ENCODE peak calls at places on chromosomes 11 and 22, in eight cellular contexts. One of them, this sample, is unnamed.

GRCh38 chr22:48720662-48721393 is 1106.8 kb downstream of the BRD1 start:
- DNase-seq in GM12878: no peak
- DNase-seq in naive thymus-derived CD4-positive, alpha-beta T cell: no peak
- DNase-seq in NB4: no peak
- DNase-seq in hepatocyte: no peak
- DNase-seq in sigmoid colon: peak
- DNase-seq in heart left ventricle: no peak
- DNase-seq in stomach: no peak
- DNase-seq in this sample: no peak

GRCh38 chr11:121928597-121929580 is 187.1 kb downstream of the BLID start:
- DNase-seq in GM12878: no peak
- DNase-seq in naive thymus-derived CD4-positive, alpha-beta T cell: no peak
- DNase-seq in NB4: no peak
- DNase-seq in hepatocyte: no peak
- DNase-seq in sigmoid colon: no peak
- DNase-seq in heart left ventricle: no peak
- DNase-seq in stomach: no peak
- DNase-seq in this sample: no peak

GRCh38 chr22:35684270-35684700 is 33.4 kb upstream of the APOL5 start:
- DNase-seq in GM12878: no peak
- DNase-seq in naive thymus-derived CD4-positive, alpha-beta T cell: no peak
- DNase-seq in NB4: peak
- DNase-seq in hepatocyte: peak
- DNase-seq in sigmoid colon: no peak
- DNase-seq in heart left ventricle: peak
- DNase-seq in stomach: no peak
- DNase-seq in this sample: peak

GRCh38 chr11:112025682-112026081 is 474 bp downstream of the DLAT start:
- DNase-seq in GM12878: no peak
- DNase-seq in naive thymus-derived CD4-positive, alpha-beta T cell: no peak
- DNase-seq in NB4: peak
- DNase-seq in hepatocyte: no peak
- DNase-seq in sigmoid colon: no peak
- DNase-seq in heart left ventricle: no peak
- DNase-seq in stomach: no peak
- DNase-seq in this sample: no peak

GRCh38 chr11:130602700-130603584 is 154.5 kb downstream of the ADAMTS15 start:
- DNase-seq in GM12878: no peak
- DNase-seq in naive thymus-derived CD4-positive, alpha-beta T cell: no peak
- DNase-seq in NB4: no peak
- DNase-seq in hepatocyte: no peak
- DNase-seq in sigmoid colon: no peak
- DNase-seq in heart left ventricle: no peak
- DNase-seq in stomach: no peak
- DNase-seq in this sample: peak

GRCh38 chr11:68381716-68382115 is 69.3 kb downstream of the LRP5 start:
- DNase-seq in GM12878: no peak
- DNase-seq in naive thymus-derived CD4-positive, alpha-beta T cell: no peak
- DNase-seq in NB4: no peak
- DNase-seq in hepatocyte: no peak
- DNase-seq in sigmoid colon: no peak
- DNase-seq in heart left ventricle: no peak
- DNase-seq in stomach: peak
- DNase-seq in this sample: no peak

GRCh38 chr11:134207538-134208239 is 16.1 kb downstream of the NCAPD3 start:
- DNase-seq in GM12878: no peak
- DNase-seq in naive thymus-derived CD4-positive, alpha-beta T cell: peak
- DNase-seq in NB4: peak
- DNase-seq in hepatocyte: peak
- DNase-seq in sigmoid colon: no peak
- DNase-seq in heart left ventricle: peak
- DNase-seq in stomach: peak
- DNase-seq in this sample: peak

GRCh38 chr22:24554316-24555159 is at the start of gene GUCD1:
- DNase-seq in GM12878: no peak
- DNase-seq in naive thymus-derived CD4-positive, alpha-beta T cell: peak
- DNase-seq in NB4: peak
- DNase-seq in hepatocyte: peak
- DNase-seq in sigmoid colon: no peak
- DNase-seq in heart left ventricle: peak
- DNase-seq in stomach: peak
- DNase-seq in this sample: peak

GRCh38 chr11:119316017-119316728 is 757 bp downstream of the MCAM start:
- DNase-seq in GM12878: no peak
- DNase-seq in naive thymus-derived CD4-positive, alpha-beta T cell: no peak
- DNase-seq in NB4: no peak
- DNase-seq in hepatocyte: no peak
- DNase-seq in sigmoid colon: peak
- DNase-seq in heart left ventricle: peak
- DNase-seq in stomach: no peak
- DNase-seq in this sample: peak

GRCh38 chr11:69161117-69161407 is 5.3 kb downstream of the SMIM38 start:
- DNase-seq in GM12878: no peak
- DNase-seq in naive thymus-derived CD4-positive, alpha-beta T cell: no peak
- DNase-seq in NB4: no peak
- DNase-seq in hepatocyte: no peak
- DNase-seq in sigmoid colon: no peak
- DNase-seq in heart left ventricle: no peak
- DNase-seq in stomach: no peak
- DNase-seq in this sample: no peak

GRCh38 chr11:42175203-42175602 is 715.8 kb upstream of the LRRC4C start:
- DNase-seq in GM12878: no peak
- DNase-seq in naive thymus-derived CD4-positive, alpha-beta T cell: no peak
- DNase-seq in NB4: no peak
- DNase-seq in hepatocyte: no peak
- DNase-seq in sigmoid colon: no peak
- DNase-seq in heart left ventricle: no peak
- DNase-seq in stomach: no peak
- DNase-seq in this sample: no peak

GRCh38 chr11:125102544-125102943 is 8.9 kb downstream of the TMEM218 start:
- DNase-seq in GM12878: peak
- DNase-seq in naive thymus-derived CD4-positive, alpha-beta T cell: no peak
- DNase-seq in NB4: no peak
- DNase-seq in hepatocyte: no peak
- DNase-seq in sigmoid colon: no peak
- DNase-seq in heart left ventricle: no peak
- DNase-seq in stomach: no peak
- DNase-seq in this sample: no peak

GRCh38 chr11:62669420-62670161 is 1.9 kb upstream of the UQCC3 start:
- DNase-seq in GM12878: no peak
- DNase-seq in naive thymus-derived CD4-positive, alpha-beta T cell: no peak
- DNase-seq in NB4: peak
- DNase-seq in hepatocyte: no peak
- DNase-seq in sigmoid colon: no peak
- DNase-seq in heart left ventricle: no peak
- DNase-seq in stomach: no peak
- DNase-seq in this sample: peak

GRCh38 chr22:39719559-39720450 is 149.3 kb downstream of the CACNA1I start:
- DNase-seq in GM12878: no peak
- DNase-seq in naive thymus-derived CD4-positive, alpha-beta T cell: no peak
- DNase-seq in NB4: no peak
- DNase-seq in hepatocyte: no peak
- DNase-seq in sigmoid colon: no peak
- DNase-seq in heart left ventricle: no peak
- DNase-seq in stomach: no peak
- DNase-seq in this sample: no peak

GRCh38 chr11:27331984-27332383 is 31.0 kb downstream of the CCDC34 start:
- DNase-seq in GM12878: no peak
- DNase-seq in naive thymus-derived CD4-positive, alpha-beta T cell: no peak
- DNase-seq in NB4: no peak
- DNase-seq in hepatocyte: no peak
- DNase-seq in sigmoid colon: no peak
- DNase-seq in heart left ventricle: no peak
- DNase-seq in stomach: no peak
- DNase-seq in this sample: no peak

GRCh38 chr11:46335858-46336600 is 11.2 kb upstream of the DGKZ start:
- DNase-seq in GM12878: no peak
- DNase-seq in naive thymus-derived CD4-positive, alpha-beta T cell: no peak
- DNase-seq in NB4: peak
- DNase-seq in hepatocyte: no peak
- DNase-seq in sigmoid colon: no peak
- DNase-seq in heart left ventricle: no peak
- DNase-seq in stomach: no peak
- DNase-seq in this sample: no peak

GRCh38 chr11:46334211-46334610 is 13.1 kb upstream of the DGKZ start:
- DNase-seq in GM12878: no peak
- DNase-seq in naive thymus-derived CD4-positive, alpha-beta T cell: no peak
- DNase-seq in NB4: no peak
- DNase-seq in hepatocyte: no peak
- DNase-seq in sigmoid colon: no peak
- DNase-seq in heart left ventricle: no peak
- DNase-seq in stomach: no peak
- DNase-seq in this sample: no peak

GRCh38 chr11:46333129-46333947 is 13.9 kb upstream of the DGKZ start:
- DNase-seq in GM12878: no peak
- DNase-seq in naive thymus-derived CD4-positive, alpha-beta T cell: peak
- DNase-seq in NB4: no peak
- DNase-seq in hepatocyte: no peak
- DNase-seq in sigmoid colon: no peak
- DNase-seq in heart left ventricle: no peak
- DNase-seq in stomach: no peak
- DNase-seq in this sample: no peak

GRCh38 chr11:46336781-46337180 is 10.5 kb upstream of the DGKZ start:
- DNase-seq in GM12878: no peak
- DNase-seq in naive thymus-derived CD4-positive, alpha-beta T cell: no peak
- DNase-seq in NB4: peak
- DNase-seq in hepatocyte: no peak
- DNase-seq in sigmoid colon: no peak
- DNase-seq in heart left ventricle: no peak
- DNase-seq in stomach: no peak
- DNase-seq in this sample: no peak

DNA sequence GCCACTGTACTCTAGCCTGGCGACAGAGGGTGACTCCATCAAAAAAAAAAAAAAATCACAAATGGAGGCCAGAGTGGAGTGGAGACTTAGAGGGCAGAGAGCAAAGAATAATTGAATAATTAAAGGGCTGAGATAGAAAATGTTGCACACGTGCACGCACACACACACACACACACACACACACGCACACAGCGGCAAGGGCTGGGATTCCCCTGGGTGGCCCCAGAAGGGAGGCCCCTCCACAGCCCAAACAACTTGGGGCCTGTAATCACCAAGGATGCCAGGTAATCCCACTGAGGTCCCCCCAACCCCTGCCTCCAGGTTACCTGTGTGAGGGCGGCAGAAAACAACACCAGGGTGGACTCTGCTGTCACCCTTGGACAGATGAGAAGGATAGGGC is 12.0 kb upstream of the DGKZ start:
- DNase-seq in GM12878: no peak
- DNase-seq in naive thymus-derived CD4-positive, alpha-beta T cell: no peak
- DNase-seq in NB4: no peak
- DNase-seq in hepatocyte: no peak
- DNase-seq in sigmoid colon: no peak
- DNase-seq in heart left ventricle: no peak
- DNase-seq in stomach: no peak
- DNase-seq in this sample: no peak
- H3K4me3 ChIP-seq in GM12878: no peak
- H3K4me3 ChIP-seq in naive thymus-derived CD4-positive, alpha-beta T cell: no peak
- H3K4me3 ChIP-seq in NB4: no peak
- H3K4me3 ChIP-seq in hepatocyte: no peak
- H3K4me3 ChIP-seq in sigmoid colon: no peak
- H3K4me3 ChIP-seq in heart left ventricle: no peak
- H3K4me3 ChIP-seq in stomach: no peak
- H3K4me3 ChIP-seq in this sample: no peak

GRCh38 chr11:76209956-76210885 is 3.9 kb upstream of the WNT11 start:
- DNase-seq in GM12878: no peak
- DNase-seq in naive thymus-derived CD4-positive, alpha-beta T cell: peak
- DNase-seq in NB4: peak
- DNase-seq in hepatocyte: peak
- DNase-seq in sigmoid colon: peak
- DNase-seq in heart left ventricle: peak
- DNase-seq in stomach: peak
- DNase-seq in this sample: peak
- H3K4me3 ChIP-seq in GM12878: no peak
- H3K4me3 ChIP-seq in naive thymus-derived CD4-positive, alpha-beta T cell: peak
- H3K4me3 ChIP-seq in NB4: no peak
- H3K4me3 ChIP-seq in hepatocyte: peak
- H3K4me3 ChIP-seq in sigmoid colon: peak
- H3K4me3 ChIP-seq in heart left ventricle: peak
- H3K4me3 ChIP-seq in stomach: peak
- H3K4me3 ChIP-seq in this sample: peak

DNA sequence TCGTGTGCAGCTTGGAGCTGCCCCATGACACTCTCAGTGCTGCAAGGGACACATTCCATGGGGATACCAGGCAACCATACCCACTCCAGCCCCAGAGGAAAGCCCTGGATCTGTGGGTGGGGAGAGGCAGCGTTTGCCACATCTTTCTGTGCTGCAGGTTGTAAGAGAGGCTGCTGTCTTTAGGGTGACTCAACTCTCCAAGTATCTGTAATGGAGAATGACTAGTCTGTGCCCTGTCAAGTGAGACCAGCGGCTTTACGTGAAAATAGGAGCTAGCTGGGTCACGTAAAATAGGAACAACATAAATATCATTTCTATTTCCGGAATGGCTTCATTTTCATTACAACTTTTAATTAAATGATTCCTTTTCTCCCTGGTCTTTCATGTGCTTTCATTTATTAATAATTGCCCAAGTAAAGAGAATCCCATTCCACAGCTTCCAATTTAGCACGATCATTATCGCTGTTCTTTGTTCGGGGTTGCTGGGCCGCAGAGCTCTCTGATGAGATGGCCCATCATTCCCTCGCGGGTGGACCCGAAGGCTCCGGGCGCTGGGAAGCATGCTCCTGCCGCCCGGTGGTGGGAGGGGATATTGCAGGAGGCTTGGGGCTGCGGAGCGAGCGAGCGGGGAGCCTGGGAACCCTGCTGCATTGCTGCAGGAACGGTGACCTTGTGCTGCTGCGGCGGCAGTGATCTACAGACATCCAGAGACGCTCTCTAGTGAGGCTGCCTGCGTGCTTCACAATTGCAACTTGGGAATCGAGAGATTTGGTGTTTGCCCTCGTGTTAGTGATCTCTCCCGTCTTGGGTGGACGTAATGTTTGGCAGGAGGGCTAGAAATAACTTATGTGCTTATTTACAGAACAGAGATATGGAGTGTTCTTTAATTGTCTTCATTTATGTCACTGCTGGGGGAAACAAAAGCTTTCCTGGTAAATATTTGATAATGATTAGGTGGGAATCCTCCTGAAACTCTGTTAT is 10.6 kb downstream of the SLC6A5 start:
- DNase-seq in GM12878: no peak
- DNase-seq in naive thymus-derived CD4-positive, alpha-beta T cell: peak
- DNase-seq in NB4: peak
- DNase-seq in hepatocyte: peak
- DNase-seq in sigmoid colon: peak
- DNase-seq in heart left ventricle: peak
- DNase-seq in stomach: peak
- DNase-seq in this sample: peak
- H3K4me3 ChIP-seq in GM12878: peak
- H3K4me3 ChIP-seq in naive thymus-derived CD4-positive, alpha-beta T cell: no peak
- H3K4me3 ChIP-seq in NB4: no peak
- H3K4me3 ChIP-seq in hepatocyte: no peak
- H3K4me3 ChIP-seq in sigmoid colon: no peak
- H3K4me3 ChIP-seq in heart left ventricle: no peak
- H3K4me3 ChIP-seq in stomach: no peak
- H3K4me3 ChIP-seq in this sample: no peak

GRCh38 chr11:57180964-57181363 is 789 bp upstream of the LRRC55 start:
- DNase-seq in GM12878: no peak
- DNase-seq in naive thymus-derived CD4-positive, alpha-beta T cell: no peak
- DNase-seq in NB4: no peak
- DNase-seq in hepatocyte: no peak
- DNase-seq in sigmoid colon: no peak
- DNase-seq in heart left ventricle: no peak
- DNase-seq in stomach: no peak
- DNase-seq in this sample: no peak
- H3K4me3 ChIP-seq in GM12878: no peak
- H3K4me3 ChIP-seq in naive thymus-derived CD4-positive, alpha-beta T cell: no peak
- H3K4me3 ChIP-seq in NB4: no peak
- H3K4me3 ChIP-seq in hepatocyte: no peak
- H3K4me3 ChIP-seq in sigmoid colon: no peak
- H3K4me3 ChIP-seq in heart left ventricle: no peak
- H3K4me3 ChIP-seq in stomach: no peak
- H3K4me3 ChIP-seq in this sample: no peak